ENCODE peak calls at places on chromosomes 5 and 9, in seven cellular contexts. One of them, this sample, is unnamed.

GRCh38 chr5:149088686-149089085 is 25.8 kb upstream of the SH3TC2 start:
- DNase-seq in gastrocnemius medialis: no peak
- DNase-seq in heart left ventricle: peak
- DNase-seq in ovary: no peak
- DNase-seq in IMR-90: no peak
- DNase-seq in H54: no peak
- DNase-seq in NB4: no peak
- DNase-seq in this sample: no peak

GRCh38 chr9:101271102-101271501 is 113.7 kb downstream of the BAAT start:
- DNase-seq in heart left ventricle: no peak
- DNase-seq in ovary: no peak
- DNase-seq in IMR-90: no peak
- DNase-seq in gastrocnemius medialis: no peak
- DNase-seq in H54: no peak
- DNase-seq in NB4: no peak
- DNase-seq in this sample: no peak

GRCh38 chr5:94705427-94705826 is 87.0 kb downstream of the SLF1 start:
- DNase-seq in heart left ventricle: no peak
- DNase-seq in NB4: no peak
- DNase-seq in IMR-90: peak
- DNase-seq in gastrocnemius medialis: no peak
- DNase-seq in H54: no peak
- DNase-seq in ovary: no peak
- DNase-seq in this sample: no peak

GRCh38 chr9:71812385-71812784 is 44.1 kb upstream of the CEMIP2 start:
- DNase-seq in heart left ventricle: peak
- DNase-seq in IMR-90: peak
- DNase-seq in NB4: no peak
- DNase-seq in gastrocnemius medialis: peak
- DNase-seq in H54: no peak
- DNase-seq in ovary: no peak
- DNase-seq in this sample: no peak

GRCh38 chr9:136851941-136852663 is at the start of gene MAMDC4:
- DNase-seq in H54: no peak
- DNase-seq in ovary: no peak
- DNase-seq in IMR-90: no peak
- DNase-seq in NB4: no peak
- DNase-seq in heart left ventricle: no peak
- DNase-seq in gastrocnemius medialis: peak
- DNase-seq in this sample: peak

GRCh38 chr9:120924698-120925534 is 1.7 kb downstream of the TRAF1 start:
- DNase-seq in ovary: no peak
- DNase-seq in gastrocnemius medialis: no peak
- DNase-seq in NB4: no peak
- DNase-seq in heart left ventricle: no peak
- DNase-seq in H54: no peak
- DNase-seq in IMR-90: peak
- DNase-seq in this sample: no peak

GRCh38 chr5:161397448-161397847 is 149.1 kb downstream of the GABRB2 start:
- DNase-seq in heart left ventricle: no peak
- DNase-seq in H54: no peak
- DNase-seq in IMR-90: no peak
- DNase-seq in ovary: no peak
- DNase-seq in gastrocnemius medialis: no peak
- DNase-seq in NB4: no peak
- DNase-seq in this sample: no peak

GRCh38 chr9:2181794-2182193 is 166.6 kb downstream of the SMARCA2 start:
- DNase-seq in heart left ventricle: no peak
- DNase-seq in IMR-90: peak
- DNase-seq in gastrocnemius medialis: peak
- DNase-seq in NB4: peak
- DNase-seq in H54: peak
- DNase-seq in ovary: no peak
- DNase-seq in this sample: peak

GRCh38 chr9:35689601-35690446 is at the start of gene TPM2:
- DNase-seq in heart left ventricle: peak
- DNase-seq in gastrocnemius medialis: peak
- DNase-seq in H54: peak
- DNase-seq in ovary: peak
- DNase-seq in IMR-90: peak
- DNase-seq in NB4: no peak
- DNase-seq in this sample: peak

GRCh38 chr9:113650207-113651131 is 186.9 kb downstream of the RGS3 start:
- DNase-seq in NB4: no peak
- DNase-seq in heart left ventricle: no peak
- DNase-seq in ovary: no peak
- DNase-seq in IMR-90: peak
- DNase-seq in gastrocnemius medialis: no peak
- DNase-seq in H54: peak
- DNase-seq in this sample: no peak

GRCh38 chr5:132771559-132771998 is 5.5 kb downstream of the SEPTIN8 start:
- DNase-seq in ovary: peak
- DNase-seq in heart left ventricle: peak
- DNase-seq in H54: no peak
- DNase-seq in gastrocnemius medialis: peak
- DNase-seq in IMR-90: peak
- DNase-seq in NB4: no peak
- DNase-seq in this sample: peak

GRCh38 chr9:129084087-129084486 is 3.2 kb downstream of the DOLPP1 start:
- DNase-seq in ovary: no peak
- DNase-seq in H54: no peak
- DNase-seq in NB4: no peak
- DNase-seq in gastrocnemius medialis: no peak
- DNase-seq in IMR-90: no peak
- DNase-seq in heart left ventricle: no peak
- DNase-seq in this sample: peak

GRCh38 chr5:139862313-139862712 is 66.7 kb downstream of the PSD2 start:
- DNase-seq in heart left ventricle: no peak
- DNase-seq in gastrocnemius medialis: no peak
- DNase-seq in IMR-90: peak
- DNase-seq in ovary: peak
- DNase-seq in NB4: no peak
- DNase-seq in H54: no peak
- DNase-seq in this sample: no peak

GRCh38 chr5:9468070-9468388 is 77.8 kb downstream of the SEMA5A start:
- DNase-seq in gastrocnemius medialis: no peak
- DNase-seq in ovary: no peak
- DNase-seq in NB4: no peak
- DNase-seq in heart left ventricle: no peak
- DNase-seq in IMR-90: peak
- DNase-seq in H54: peak
- DNase-seq in this sample: no peak

GRCh38 chr9:86413966-86414880 is 60.0 kb upstream of the TUT7 start:
- DNase-seq in IMR-90: peak
- DNase-seq in gastrocnemius medialis: no peak
- DNase-seq in ovary: no peak
- DNase-seq in NB4: peak
- DNase-seq in H54: peak
- DNase-seq in heart left ventricle: no peak
- DNase-seq in this sample: no peak

GRCh38 chr5:100188339-100188738 is 346.8 kb upstream of the FAM174A start:
- DNase-seq in heart left ventricle: no peak
- DNase-seq in NB4: no peak
- DNase-seq in ovary: no peak
- DNase-seq in gastrocnemius medialis: no peak
- DNase-seq in IMR-90: no peak
- DNase-seq in H54: no peak
- DNase-seq in this sample: no peak

GRCh38 chr5:61866930-61867329 is 439.1 kb upstream of the KIF2A start:
- DNase-seq in ovary: no peak
- DNase-seq in NB4: peak
- DNase-seq in H54: peak
- DNase-seq in gastrocnemius medialis: no peak
- DNase-seq in IMR-90: peak
- DNase-seq in heart left ventricle: no peak
- DNase-seq in this sample: no peak

GRCh38 chr5:90637731-90638130 is 79.1 kb downstream of the ADGRV1 start:
- DNase-seq in heart left ventricle: no peak
- DNase-seq in ovary: no peak
- DNase-seq in IMR-90: no peak
- DNase-seq in H54: no peak
- DNase-seq in NB4: no peak
- DNase-seq in gastrocnemius medialis: no peak
- DNase-seq in this sample: no peak

GRCh38 chr5:125295405-125295872 is 549.0 kb upstream of the ZNF608 start:
- DNase-seq in H54: no peak
- DNase-seq in heart left ventricle: no peak
- DNase-seq in IMR-90: peak
- DNase-seq in NB4: no peak
- DNase-seq in gastrocnemius medialis: no peak
- DNase-seq in ovary: no peak
- DNase-seq in this sample: no peak

DNA sequence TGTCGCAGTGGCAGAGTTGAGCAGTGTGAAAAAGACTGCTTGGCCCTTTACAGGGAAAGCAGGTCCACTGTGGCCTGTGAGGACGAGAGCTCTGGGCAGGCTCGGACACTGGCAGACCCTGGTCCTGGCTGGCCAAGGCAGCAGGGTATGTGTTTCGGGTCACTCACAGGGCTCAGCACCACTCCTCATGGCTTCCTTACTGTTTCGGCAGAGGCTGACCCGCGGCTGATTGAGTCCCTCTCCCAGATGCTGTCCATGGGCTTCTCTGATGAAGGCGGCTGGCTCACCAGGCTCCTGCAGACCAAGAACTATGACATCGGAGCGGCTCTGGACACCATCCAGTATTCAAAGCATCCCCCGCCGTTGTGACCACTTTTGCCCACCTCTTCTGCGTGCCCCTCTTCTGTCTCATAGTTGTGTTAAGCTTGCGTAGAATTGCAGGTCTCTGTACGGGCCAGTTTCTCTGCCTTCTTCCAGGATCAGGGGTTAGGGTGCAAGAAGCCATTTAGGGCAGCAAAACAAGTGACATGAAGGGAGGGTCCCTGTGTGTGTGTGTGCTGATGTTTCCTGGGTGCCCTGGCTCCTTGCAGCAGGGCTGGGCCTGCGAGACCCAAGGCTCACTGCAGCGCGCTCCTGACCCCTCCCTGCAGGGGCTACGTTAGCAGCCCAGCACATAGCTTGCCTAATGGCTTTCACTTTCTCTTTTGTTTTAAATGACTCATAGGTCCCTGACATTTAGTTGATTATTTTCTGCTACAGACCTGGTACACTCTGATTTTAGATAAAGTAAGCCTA is 15.7 kb downstream of the SQSTM1 start:
- DNase-seq in gastrocnemius medialis: peak
- DNase-seq in IMR-90: peak
- DNase-seq in H54: no peak
- DNase-seq in heart left ventricle: no peak
- DNase-seq in ovary: peak
- DNase-seq in NB4: peak
- DNase-seq in this sample: peak
- TF ChIP-seq POLR2A in gastrocnemius medialis: no peak
- TF ChIP-seq POLR2A in IMR-90: peak
- TF ChIP-seq POLR2A in H54: no peak
- TF ChIP-seq POLR2A in heart left ventricle: no peak
- TF ChIP-seq POLR2A in ovary: no peak
- TF ChIP-seq POLR2A in NB4: no peak
- TF ChIP-seq POLR2A in this sample: no peak

GRCh38 chr9:72914750-72915149 is 38.1 kb downstream of the ALDH1A1 start:
- DNase-seq in H54: no peak
- DNase-seq in IMR-90: no peak
- DNase-seq in ovary: no peak
- DNase-seq in heart left ventricle: no peak
- DNase-seq in NB4: no peak
- DNase-seq in gastrocnemius medialis: no peak
- DNase-seq in this sample: no peak

GRCh38 chr9:72912476-72913381 is 40.1 kb downstream of the ALDH1A1 start:
- DNase-seq in gastrocnemius medialis: no peak
- DNase-seq in ovary: no peak
- DNase-seq in heart left ventricle: no peak
- DNase-seq in H54: no peak
- DNase-seq in NB4: no peak
- DNase-seq in IMR-90: no peak
- DNase-seq in this sample: no peak

GRCh38 chr9:72915659-72916058 is 37.2 kb downstream of the ALDH1A1 start:
- DNase-seq in IMR-90: no peak
- DNase-seq in heart left ventricle: no peak
- DNase-seq in NB4: no peak
- DNase-seq in ovary: no peak
- DNase-seq in H54: no peak
- DNase-seq in gastrocnemius medialis: no peak
- DNase-seq in this sample: no peak

GRCh38 chr9:72911816-72912215 is 41.0 kb downstream of the ALDH1A1 start:
- DNase-seq in ovary: no peak
- DNase-seq in H54: no peak
- DNase-seq in heart left ventricle: no peak
- DNase-seq in gastrocnemius medialis: no peak
- DNase-seq in NB4: no peak
- DNase-seq in IMR-90: no peak
- DNase-seq in this sample: no peak

GRCh38 chr9:72913382-72914009 is 39.4 kb downstream of the ALDH1A1 start:
- DNase-seq in gastrocnemius medialis: no peak
- DNase-seq in IMR-90: no peak
- DNase-seq in heart left ventricle: no peak
- DNase-seq in ovary: no peak
- DNase-seq in H54: no peak
- DNase-seq in NB4: no peak
- DNase-seq in this sample: no peak
- TF ChIP-seq POLR2A in gastrocnemius medialis: no peak
- TF ChIP-seq POLR2A in IMR-90: no peak
- TF ChIP-seq POLR2A in heart left ventricle: no peak
- TF ChIP-seq POLR2A in ovary: no peak
- TF ChIP-seq POLR2A in H54: no peak
- TF ChIP-seq POLR2A in NB4: no peak
- TF ChIP-seq POLR2A in this sample: no peak

DNA sequence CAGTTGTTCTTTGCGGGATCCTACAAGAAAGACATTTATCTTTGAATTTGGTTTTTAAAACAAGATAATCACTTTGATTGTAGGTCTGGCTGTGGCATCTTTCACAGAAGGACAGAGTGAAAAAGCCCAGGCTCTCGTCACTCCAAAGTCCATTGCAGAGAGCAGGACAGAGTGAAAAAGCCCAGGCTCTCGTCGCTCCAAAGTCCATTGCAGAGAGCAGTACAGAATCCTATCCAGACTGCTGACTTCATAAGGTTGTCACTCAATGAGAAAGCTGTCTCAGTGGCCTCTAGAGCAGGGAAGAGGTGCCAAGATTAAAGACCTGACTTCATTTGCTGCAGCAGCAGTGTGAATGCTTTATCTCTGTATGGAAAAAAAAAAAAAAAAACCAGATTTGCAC is 16.3 kb upstream of the GPX8 start:
- DNase-seq in ovary: no peak
- DNase-seq in NB4: no peak
- DNase-seq in gastrocnemius medialis: no peak
- DNase-seq in heart left ventricle: no peak
- DNase-seq in IMR-90: no peak
- DNase-seq in H54: no peak
- DNase-seq in this sample: no peak
- TF ChIP-seq POLR2A in ovary: no peak
- TF ChIP-seq POLR2A in NB4: no peak
- TF ChIP-seq POLR2A in gastrocnemius medialis: no peak
- TF ChIP-seq POLR2A in heart left ventricle: no peak
- TF ChIP-seq POLR2A in IMR-90: no peak
- TF ChIP-seq POLR2A in H54: no peak
- TF ChIP-seq POLR2A in this sample: no peak

DNA sequence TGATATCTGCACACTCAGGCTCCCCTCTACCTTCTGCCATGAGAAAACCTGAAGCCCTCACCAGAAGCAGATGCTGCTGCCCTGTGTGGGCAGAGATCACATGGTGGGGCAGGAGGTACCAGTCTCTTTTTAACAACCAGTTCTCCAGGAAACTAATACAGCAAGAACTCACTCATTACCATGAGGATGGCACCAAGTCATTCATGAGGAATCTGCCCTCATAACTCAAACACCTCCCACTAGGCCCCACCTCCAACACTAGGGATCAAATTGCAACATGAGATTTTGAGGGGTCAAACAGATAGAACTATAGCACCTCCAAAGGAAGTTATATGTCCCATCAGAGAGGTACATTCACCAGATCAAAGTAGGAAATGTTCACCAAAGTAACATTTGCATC is 136.3 kb upstream of the SHB start:
- DNase-seq in gastrocnemius medialis: no peak
- DNase-seq in ovary: no peak
- DNase-seq in heart left ventricle: no peak
- DNase-seq in H54: no peak
- DNase-seq in IMR-90: no peak
- DNase-seq in NB4: no peak
- DNase-seq in this sample: no peak
- TF ChIP-seq POLR2A in gastrocnemius medialis: no peak
- TF ChIP-seq POLR2A in ovary: no peak
- TF ChIP-seq POLR2A in heart left ventricle: no peak
- TF ChIP-seq POLR2A in H54: no peak
- TF ChIP-seq POLR2A in IMR-90: no peak
- TF ChIP-seq POLR2A in NB4: no peak
- TF ChIP-seq POLR2A in this sample: no peak